ENCODE peak calls at places on chromosomes 16 and 17, in ten cellular contexts. T is Peyer's patch, E is esophagus squamous epithelium, L is A549, N is ovary, P is upper lobe of left lung, K is heart left ventricle, D is IMR-90, G is body of pancreas, Y is tibial nerve. W is an unnamed sample. For H3K4me1, the result is how much of the 10 kb centered on the place peaks cover.

GRCh38 chr16:66678314-66678713 is 18.2 kb downstream of the CMTM4 start:
- DNase-seq in T (no peak), D (no peak), P (no peak), E (no peak), K (no peak), L (no peak), N (no peak), G (no peak), Y (no peak), W (no peak)

GRCh38 chr16:72739577-72739976 is 308.4 kb downstream of the ZFHX3 start:
- DNase-seq in N (no peak), L (no peak), E (no peak), P (no peak), D (peak), T (no peak), Y (no peak), G (no peak), K (no peak), W (no peak)

GRCh38 chr17:66459811-66460270 is 157.4 kb downstream of the PRKCA start:
- DNase-seq in K (peak), T (no peak), P (peak), D (peak), E (no peak), N (peak), Y (peak), G (peak), L (peak), W (peak)

GRCh38 chr16:9047689-9048301 is 43.6 kb upstream of the HAPSTR1 start:
- DNase-seq in K (peak), Y (peak), L (peak), D (peak), T (peak), G (peak), E (peak), N (peak), P (peak), W (peak)

GRCh38 chr16:83899272-83899897 is 470 bp downstream of the MLYCD start:
- DNase-seq in T (peak), L (peak), E (no peak), D (peak), P (peak), K (peak), Y (no peak), G (peak), N (peak), W (peak)

GRCh38 chr17:38465420-38466345 is 37.4 kb downstream of the ARHGAP23 start:
- DNase-seq in N (peak), P (no peak), E (no peak), G (no peak), T (no peak), K (peak), L (peak), Y (peak), D (peak), W (peak)

GRCh38 chr16:24102120-24102740 is 153.9 kb upstream of the CACNG3 start:
- DNase-seq in T (no peak), G (no peak), N (no peak), K (no peak), E (no peak), D (no peak), L (no peak), P (no peak), Y (no peak), W (no peak)

GRCh38 chr16:4179020-4179419 is 62.8 kb upstream of the ADCY9 start:
- DNase-seq in P (peak), E (no peak), N (peak), D (peak), Y (no peak), G (peak), L (no peak), T (no peak), K (no peak), W (no peak)

GRCh38 chr16:70269471-70269870 is 17.7 kb upstream of the EXOSC6 start:
- DNase-seq in E (no peak), G (no peak), T (no peak), Y (no peak), N (no peak), K (no peak), L (no peak), D (no peak), P (no peak), W (no peak)

GRCh38 chr16:52488837-52489289 is 58.1 kb downstream of the TOX3 start:
- DNase-seq in T (no peak), N (no peak), D (no peak), Y (no peak), L (no peak), E (no peak), G (peak), K (no peak), P (no peak), W (no peak)

GRCh38 chr17:65556014-65556909 is 5.2 kb downstream of the AXIN2 start:
- DNase-seq in K (peak), P (peak), G (peak), T (peak), N (peak), Y (peak), D (peak), L (peak), E (no peak), W (peak)

GRCh38 chr17:65660947-65661346 is 99.5 kb upstream of the AXIN2 start:
- DNase-seq in N (no peak), G (no peak), K (no peak), D (peak), P (no peak), Y (no peak), E (no peak), T (no peak), L (peak), W (peak)

GRCh38 chr17:74078363-74078762 is 125.1 kb upstream of the RPL38 start:
- DNase-seq in N (no peak), P (no peak), D (no peak), E (no peak), K (no peak), T (no peak), L (no peak), Y (no peak), G (no peak), W (no peak)

GRCh38 chr16:20940864-20941634 is 40.5 kb downstream of the LYRM1 start:
- DNase-seq in P (no peak), Y (no peak), K (no peak), D (no peak), T (no peak), L (no peak), E (no peak), N (no peak), G (no peak), W (no peak)

GRCh38 chr17:17109231-17109630 is 67.0 kb downstream of the MPRIP start:
- DNase-seq in G (peak), E (no peak), P (peak), N (no peak), K (no peak), Y (no peak), D (no peak), L (peak), T (no peak), W (peak)

GRCh38 chr17:80667462-80668277 is 123.0 kb downstream of the RPTOR start:
- DNase-seq in D (no peak), N (no peak), Y (no peak), E (no peak), G (no peak), T (no peak), K (no peak), P (no peak), L (no peak), W (no peak)

GRCh38 chr17:80666867-80667266 is 122.2 kb downstream of the RPTOR start:
- DNase-seq in D (no peak), G (no peak), K (no peak), T (no peak), Y (no peak), N (no peak), L (no peak), P (no peak), E (no peak), W (no peak)

GRCh38 chr17:80671039-80671822 is 126.6 kb downstream of the RPTOR start:
- DNase-seq in D (no peak), T (no peak), P (no peak), Y (no peak), G (no peak), N (no peak), L (no peak), K (no peak), E (no peak), W (no peak)

GRCh38 chr17:80665792-80666191 is 121.2 kb downstream of the RPTOR start:
- DNase-seq in E (no peak), G (no peak), Y (no peak), P (no peak), N (no peak), K (no peak), D (no peak), L (no peak), T (no peak), W (no peak)

DNA sequence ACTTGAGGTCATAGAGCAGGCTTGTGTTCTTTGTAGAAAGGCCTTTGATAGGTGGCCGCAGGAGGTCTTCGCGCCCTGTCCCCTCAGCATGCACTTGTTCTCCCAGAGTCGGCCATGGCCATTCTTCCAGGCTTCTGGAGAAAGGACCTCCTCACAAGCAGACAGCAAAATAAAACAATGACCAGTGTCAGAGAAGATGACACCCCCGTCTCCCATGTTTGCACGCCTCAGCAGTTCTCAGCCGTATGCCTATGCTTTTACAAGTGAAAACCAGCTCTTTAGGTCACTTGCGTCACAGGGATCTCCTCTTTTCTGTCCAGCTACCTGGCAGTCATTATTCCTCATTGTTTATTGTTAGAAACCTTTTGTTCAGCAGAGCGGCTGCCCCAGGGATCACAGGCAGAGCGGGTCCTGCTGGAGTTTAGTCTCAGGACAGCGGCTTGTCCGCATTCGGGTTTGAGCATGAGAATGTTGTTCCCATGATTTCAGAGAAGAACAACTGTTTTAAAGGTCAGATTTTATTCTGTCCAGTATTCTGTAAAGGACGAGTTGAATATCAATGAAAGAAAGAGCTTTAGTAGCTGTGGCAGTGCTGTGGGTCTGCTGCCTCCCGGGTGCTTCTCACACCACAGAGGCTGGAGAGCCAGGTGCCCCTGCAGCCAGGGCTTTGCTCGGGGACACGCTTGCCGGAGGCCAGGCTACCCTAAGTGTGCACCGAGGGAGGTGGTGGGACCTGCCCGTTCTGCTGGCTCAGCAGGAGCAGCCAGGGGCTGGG is 123.9 kb downstream of the RPTOR start:
- DNase-seq in Y (no peak), P (no peak), K (no peak), E (no peak), T (no peak), G (no peak), L (no peak), D (no peak), N (no peak), W (no peak)
- H3K4me1 ChIP-seq in Y (under half), P (under half), K (under half), E (under half), T (under half), G (under half), L (under half), D (under half), N (under half), W (under half)

DNA sequence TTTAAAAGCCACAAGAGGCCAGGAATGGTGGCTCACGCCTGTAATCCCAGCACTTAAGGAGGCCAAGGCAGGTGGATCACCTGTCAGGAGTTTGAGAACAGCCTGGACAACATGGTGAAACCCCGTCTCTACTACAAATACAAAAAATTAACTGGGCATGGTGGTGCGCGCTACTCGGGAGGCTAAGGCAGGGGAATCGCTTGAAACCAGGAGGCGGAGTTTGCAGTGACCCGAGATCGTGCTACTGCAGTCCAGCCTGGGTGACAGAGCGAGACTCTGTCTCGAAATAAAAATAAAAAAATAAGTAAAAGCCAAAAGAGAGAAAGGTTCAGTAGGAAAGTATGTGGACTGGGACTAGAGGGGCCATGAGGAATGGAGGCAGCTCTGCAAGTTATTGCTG is 13.1 kb upstream of the ITGAL start:
- DNase-seq in T (no peak), E (no peak), N (no peak), K (no peak), L (no peak), P (no peak), G (no peak), Y (no peak), D (no peak), W (no peak)
- H3K27ac ChIP-seq in T (peak), E (no peak), N (no peak), K (no peak), L (no peak), P (no peak), G (no peak), Y (no peak), D (no peak), W (no peak)

GRCh38 chr17:57338257-57338919 is 82.1 kb downstream of the MSI2 start:
- DNase-seq in E (no peak), T (peak), G (no peak), L (no peak), N (no peak), D (no peak), P (no peak), Y (no peak), K (no peak), W (no peak)

GRCh38 chr17:57341611-57342010 is 85.3 kb downstream of the MSI2 start:
- DNase-seq in L (no peak), T (no peak), P (no peak), N (no peak), G (no peak), E (no peak), K (no peak), D (no peak), Y (no peak), W (no peak)

GRCh38 chr17:57340160-57340981 is 84.0 kb downstream of the MSI2 start:
- DNase-seq in G (no peak), T (no peak), K (no peak), D (no peak), Y (no peak), L (no peak), E (no peak), P (no peak), N (no peak), W (no peak)

GRCh38 chr17:57335195-57335792 is 79.0 kb downstream of the MSI2 start:
- DNase-seq in K (no peak), T (no peak), L (no peak), G (no peak), D (no peak), Y (no peak), P (no peak), E (no peak), N (no peak), W (no peak)

GRCh38 chr17:57337390-57337789 is 81.1 kb downstream of the MSI2 start:
- DNase-seq in L (no peak), K (peak), Y (no peak), G (no peak), E (no peak), D (no peak), N (no peak), T (no peak), P (no peak), W (no peak)
- TF ChIP-seq POLR2A in L (no peak), K (no peak), Y (no peak), G (no peak), E (no peak), D (no peak), N (no peak), T (no peak), P (no peak), W (no peak)

DNA sequence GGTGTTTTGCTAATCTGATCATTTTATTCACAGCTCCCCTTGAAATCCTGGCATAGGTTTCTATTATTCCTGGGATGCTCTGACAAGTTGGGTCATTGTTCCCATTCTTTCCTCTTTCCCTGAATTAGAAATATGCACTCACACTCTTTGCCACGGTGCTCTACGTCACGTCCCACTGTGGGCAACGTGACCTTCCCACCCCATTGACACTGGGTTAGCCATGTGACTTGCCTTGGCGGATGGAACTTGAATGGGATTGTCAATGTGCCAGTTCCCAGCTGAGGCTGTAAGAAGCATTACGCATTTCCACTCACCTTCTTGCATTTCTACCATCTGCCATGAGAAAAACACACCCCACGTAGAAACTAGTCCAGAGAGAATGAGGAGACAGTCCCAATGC is 492.4 kb downstream of the SHISA9 start:
- DNase-seq in P (no peak), T (no peak), D (no peak), L (no peak), G (no peak), N (no peak), Y (no peak), K (no peak), E (no peak), W (no peak)
- H3K4me1 ChIP-seq in P (under half), T (under half), D (under half), L (under half), G (under half), N (under half), Y (under half), K (under half), E (under half), W (under half)

GRCh38 chr17:64083571-64084085 is 46.3 kb downstream of the ERN1 start:
- DNase-seq in P (no peak), N (no peak), L (no peak), D (no peak), E (no peak), Y (no peak), K (no peak), T (no peak), G (no peak), W (no peak)

GRCh38 chr17:64084940-64085649 is 44.8 kb downstream of the ERN1 start:
- DNase-seq in D (no peak), T (no peak), G (no peak), L (no peak), N (no peak), P (no peak), K (no peak), E (no peak), Y (no peak), W (no peak)

GRCh38 chr17:64084086-64084939 is 45.6 kb downstream of the ERN1 start:
- DNase-seq in E (no peak), K (no peak), N (no peak), D (peak), T (no peak), L (peak), P (peak), G (peak), Y (no peak), W (peak)

GRCh38 chr17:64081802-64082799 is 47.8 kb downstream of the ERN1 start:
- DNase-seq in D (peak), N (no peak), P (peak), L (peak), G (peak), T (peak), Y (no peak), E (no peak), K (no peak), W (no peak)

GRCh38 chr17:64083093-64083492 is 46.9 kb downstream of the ERN1 start:
- DNase-seq in T (no peak), L (no peak), G (no peak), N (no peak), E (no peak), Y (no peak), D (no peak), K (no peak), P (no peak), W (no peak)
- H3K27ac ChIP-seq in T (peak), L (peak), G (peak), N (no peak), E (peak), Y (no peak), D (no peak), K (no peak), P (peak), W (no peak)

DNA sequence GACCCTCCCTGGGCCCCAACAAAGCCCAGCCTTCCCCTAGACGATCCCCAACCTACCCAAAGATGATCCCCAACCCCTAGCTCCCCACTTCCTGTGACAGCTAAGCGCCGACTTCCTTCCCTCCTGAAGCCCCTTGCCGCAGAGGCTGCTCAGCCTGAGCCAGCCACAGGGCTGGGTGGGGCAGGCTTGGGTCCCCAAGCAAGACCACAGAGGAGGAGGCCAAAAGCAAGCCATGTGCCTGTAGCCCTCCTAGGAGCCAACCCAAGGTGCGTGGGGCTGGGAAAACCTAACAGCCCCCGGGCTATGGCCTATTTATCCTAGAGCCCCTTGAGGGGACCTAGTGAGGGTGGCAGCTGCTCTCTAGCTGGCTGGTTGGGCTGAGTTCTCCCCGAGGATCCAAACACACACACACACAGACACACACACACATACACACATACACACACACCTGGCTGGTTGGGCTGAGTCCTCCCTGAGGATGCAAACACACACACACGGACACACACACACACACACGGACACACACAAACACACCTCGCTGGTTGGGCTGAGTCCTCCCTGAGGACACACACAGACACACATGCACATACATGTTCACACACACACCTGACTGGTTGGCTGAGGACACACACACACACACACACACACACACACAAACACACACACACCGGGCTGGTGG is 4.8 kb downstream of the ARRB2 start:
- DNase-seq in G (no peak), N (no peak), L (no peak), P (no peak), K (no peak), Y (no peak), E (no peak), T (peak), D (no peak), W (no peak)
- TF ChIP-seq POLR2A in G (no peak), N (no peak), L (no peak), P (no peak), K (no peak), Y (no peak), E (no peak), T (no peak), D (no peak), W (no peak)

GRCh38 chr16:2022723-2023097 is 3.1 kb downstream of the NPW start:
- DNase-seq in D (peak), K (no peak), G (peak), N (no peak), E (no peak), Y (no peak), P (no peak), L (peak), T (no peak), W (no peak)

GRCh38 chr16:2025251-2025650 is 1.5 kb upstream of the NHERF2 start:
- DNase-seq in T (no peak), E (no peak), P (no peak), K (no peak), D (no peak), L (no peak), N (no peak), Y (no peak), G (no peak), W (no peak)

GRCh38 chr16:2025878-2026460 is 733 bp upstream of the NHERF2 start:
- DNase-seq in D (no peak), G (no peak), Y (no peak), P (no peak), L (no peak), K (peak), E (no peak), T (no peak), N (no peak), W (no peak)

GRCh38 chr16:2024026-2024425 is 2.7 kb upstream of the NHERF2 start:
- DNase-seq in P (no peak), D (no peak), T (no peak), E (no peak), N (no peak), Y (no peak), L (no peak), G (no peak), K (no peak), W (no peak)

GRCh38 chr16:2023098-2023925 is 3.4 kb upstream of the NHERF2 start:
- DNase-seq in P (peak), Y (peak), L (peak), T (peak), E (peak), N (peak), K (peak), G (peak), D (peak), W (peak)
- H3K4me1 ChIP-seq in P (half or more), Y (under half), L (under half), T (half or more), E (under half), N (under half), K (under half), G (half or more), D (under half), W (under half)

GRCh38 chr17:50076591-50077235 is 18.4 kb upstream of the PDK2 start:
- DNase-seq in T (no peak), D (no peak), E (no peak), G (no peak), L (no peak), N (no peak), K (no peak), Y (no peak), P (no peak), W (no peak)
- H3K27ac ChIP-seq in T (no peak), D (no peak), E (no peak), G (no peak), L (no peak), N (no peak), K (no peak), Y (no peak), P (no peak), W (no peak)

GRCh38 chr16:89478576-89479221 is 11.7 kb downstream of the ANKRD11 start:
- DNase-seq in E (no peak), K (no peak), T (no peak), Y (no peak), D (peak), P (no peak), N (no peak), L (peak), G (no peak), W (no peak)
- TF ChIP-seq POLR2A in E (no peak), K (no peak), T (no peak), Y (no peak), D (no peak), P (no peak), N (no peak), L (no peak), G (no peak), W (no peak)